ENCODE peak calls at places on chromosome 18, in seven cellular contexts. F, M, X, D, P, N and V are unnamed samples. For H3K9me3, the result is how much of the 10 kb centered on the place peaks cover.

GRCh38 chr18:46040747-46041104 is 31.3 kb downstream of the PSTPIP2 start:
- DNase-seq in F (no peak), M (no peak), X (no peak), D (no peak), P (peak), N (no peak), V (no peak)

GRCh38 chr18:48739266-48740067 is 200.6 kb downstream of the CTIF start:
- DNase-seq in F (no peak), M (no peak), X (no peak), D (no peak), P (no peak), N (no peak), V (no peak)

GRCh38 chr18:36309436-36310391 is 12.2 kb downstream of the FHOD3 start:
- DNase-seq in F (peak), M (peak), X (peak), D (peak), P (no peak), N (peak), V (peak)

GRCh38 chr18:35616664-35617423 is 35.3 kb downstream of the GALNT1 start:
- DNase-seq in F (peak), M (peak), X (peak), D (peak), P (no peak), N (no peak), V (no peak)

GRCh38 chr18:46097853-46098615 is at the start of gene ATP5F1A:
- DNase-seq in F (peak), M (peak), X (peak), D (peak), P (peak), N (peak), V (no peak)

GRCh38 chr18:7390731-7391492 is 160.0 kb downstream of the LRRC30 start:
- DNase-seq in F (no peak), M (no peak), X (no peak), D (no peak), P (no peak), N (no peak), V (no peak)

GRCh38 chr18:36744261-36744876 is 84.4 kb downstream of the TPGS2 start:
- DNase-seq in F (no peak), M (no peak), X (peak), D (no peak), P (no peak), N (no peak), V (no peak)

GRCh38 chr18:31419457-31419932 is 28.0 kb upstream of the DSG3 start:
- DNase-seq in F (no peak), M (peak), X (no peak), D (peak), P (no peak), N (peak), V (peak)

GRCh38 chr18:46632401-46633089 is 24.5 kb downstream of the LOXHD1 start:
- DNase-seq in F (no peak), M (no peak), X (peak), D (peak), P (no peak), N (peak), V (peak)

GRCh38 chr18:44411277-44411900 is 269.3 kb upstream of the SETBP1 start:
- DNase-seq in F (no peak), M (no peak), X (no peak), D (peak), P (no peak), N (no peak), V (no peak)
- H3K9ac ChIP-seq in F (no peak), M (no peak), X (no peak), D (no peak), P (no peak), N (no peak), V (no peak)

GRCh38 chr18:267688-268552 is at the start of gene THOC1:
- DNase-seq in F (peak), M (peak), X (peak), D (peak), P (peak), N (peak), V (peak)
- TF ChIP-seq CTCF in F (no peak), M (no peak), X (no peak), D (no peak), P (peak), N (no peak), V (no peak)

GRCh38 chr18:80023173-80023572 is 11.1 kb upstream of the RBFA start:
- DNase-seq in F (no peak), M (peak), X (no peak), D (no peak), P (peak), N (peak), V (no peak)
- H3K9me3 ChIP-seq in F (under half), M (half or more), X (half or more), D (under half), P (under half), N (under half), V (under half)

DNA sequence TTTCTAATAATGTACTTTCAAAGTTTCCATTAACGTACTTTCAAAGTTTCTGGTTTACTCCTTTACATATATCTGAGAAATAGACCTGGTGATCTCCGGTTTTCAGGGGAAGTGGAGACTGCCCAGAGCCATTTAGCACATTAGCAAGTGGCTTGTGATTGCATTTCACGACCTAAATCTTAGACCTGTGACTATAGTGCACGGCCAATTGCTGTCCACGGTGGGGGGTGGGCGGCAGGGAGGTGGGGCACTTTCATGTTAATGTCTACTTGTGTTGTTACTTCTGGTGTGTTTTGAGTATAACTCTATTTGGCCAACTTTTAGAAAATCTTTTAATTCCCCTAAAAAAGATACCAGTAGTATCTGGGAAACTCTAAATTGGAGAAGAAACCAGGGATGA is 11.3 kb downstream of the GATA6 start:
- DNase-seq in F (no peak), M (peak), X (no peak), D (no peak), P (no peak), N (no peak), V (no peak)
- H3K9ac ChIP-seq in F (no peak), M (peak), X (no peak), D (no peak), P (no peak), N (no peak), V (no peak)

GRCh38 chr18:25365242-25365641 is 13.3 kb upstream of the ZNF521 start:
- DNase-seq in F (no peak), M (no peak), X (no peak), D (no peak), P (no peak), N (no peak), V (no peak)
- TF ChIP-seq CTCF in F (no peak), M (no peak), X (no peak), D (no peak), P (no peak), N (no peak), V (no peak)